ENCODE peak calls at places on chromosome 14, in six cellular contexts. One of them, this sample, is unnamed.

GRCh38 chr14:80388980-80389711 is 177.8 kb upstream of the DIO2 start:
- DNase-seq in neural crest cell: no peak
- DNase-seq in adrenal gland: no peak
- DNase-seq in heart left ventricle: no peak
- DNase-seq in HL-60: no peak
- DNase-seq in fibroblast of pulmonary artery: peak; percentile 83
- DNase-seq in this sample: no peak

GRCh38 chr14:55416866-55417265 is 5.2 kb upstream of the ATG14 start:
- DNase-seq in neural crest cell: no peak
- DNase-seq in adrenal gland: no peak
- DNase-seq in heart left ventricle: no peak
- DNase-seq in HL-60: no peak
- DNase-seq in fibroblast of pulmonary artery: peak; percentile 22
- DNase-seq in this sample: peak; percentile 14

GRCh38 chr14:55048900-55049437 is 2.5 kb upstream of the MAPK1IP1L start:
- DNase-seq in neural crest cell: no peak
- DNase-seq in adrenal gland: no peak
- DNase-seq in heart left ventricle: no peak
- DNase-seq in HL-60: no peak
- DNase-seq in fibroblast of pulmonary artery: no peak
- DNase-seq in this sample: no peak

GRCh38 chr14:102184678-102185040 is 45.0 kb downstream of the WDR20 start:
- DNase-seq in neural crest cell: no peak
- DNase-seq in adrenal gland: no peak
- DNase-seq in heart left ventricle: no peak
- DNase-seq in HL-60: no peak
- DNase-seq in fibroblast of pulmonary artery: no peak
- DNase-seq in this sample: no peak

GRCh38 chr14:61257469-61258057 is 23.6 kb downstream of the TMEM30B start:
- DNase-seq in neural crest cell: no peak
- DNase-seq in adrenal gland: no peak
- DNase-seq in heart left ventricle: no peak
- DNase-seq in HL-60: no peak
- DNase-seq in fibroblast of pulmonary artery: no peak
- DNase-seq in this sample: no peak

GRCh38 chr14:49770212-49770817 is 2.4 kb downstream of the KLHDC2 start:
- DNase-seq in neural crest cell: no peak
- DNase-seq in adrenal gland: no peak
- DNase-seq in heart left ventricle: no peak
- DNase-seq in HL-60: no peak
- DNase-seq in fibroblast of pulmonary artery: no peak
- DNase-seq in this sample: no peak

GRCh38 chr14:30195946-30196345 is 268.3 kb upstream of the PRKD1 start:
- DNase-seq in neural crest cell: no peak
- DNase-seq in adrenal gland: no peak
- DNase-seq in heart left ventricle: no peak
- DNase-seq in HL-60: no peak
- DNase-seq in fibroblast of pulmonary artery: peak; percentile 42
- DNase-seq in this sample: no peak

GRCh38 chr14:91927216-91927615 is 20.3 kb downstream of the FBLN5 start:
- DNase-seq in neural crest cell: no peak
- DNase-seq in adrenal gland: no peak
- DNase-seq in heart left ventricle: no peak
- DNase-seq in HL-60: no peak
- DNase-seq in fibroblast of pulmonary artery: peak; percentile 17
- DNase-seq in this sample: no peak

GRCh38 chr14:89507521-89507920 is 90.5 kb upstream of the FOXN3 start:
- DNase-seq in neural crest cell: no peak
- DNase-seq in adrenal gland: no peak
- DNase-seq in heart left ventricle: no peak
- DNase-seq in HL-60: no peak
- DNase-seq in fibroblast of pulmonary artery: peak; percentile 63
- DNase-seq in this sample: no peak

GRCh38 chr14:61609885-61610284 is 85.4 kb upstream of the HIF1A start:
- DNase-seq in neural crest cell: no peak
- DNase-seq in adrenal gland: no peak
- DNase-seq in heart left ventricle: no peak
- DNase-seq in HL-60: no peak
- DNase-seq in fibroblast of pulmonary artery: peak; percentile 92
- DNase-seq in this sample: no peak

GRCh38 chr14:70133461-70133860 is 55.3 kb downstream of the SLC8A3 start:
- DNase-seq in neural crest cell: no peak
- DNase-seq in adrenal gland: no peak
- DNase-seq in heart left ventricle: no peak
- DNase-seq in HL-60: no peak
- DNase-seq in fibroblast of pulmonary artery: no peak
- DNase-seq in this sample: no peak

GRCh38 chr14:34701808-34702207 is 12.6 kb downstream of the CFL2 start:
- DNase-seq in neural crest cell: no peak
- DNase-seq in adrenal gland: no peak
- DNase-seq in heart left ventricle: no peak
- DNase-seq in HL-60: no peak
- DNase-seq in fibroblast of pulmonary artery: no peak
- DNase-seq in this sample: no peak

GRCh38 chr14:47207636-47208035 is 467.8 kb downstream of the MDGA2 start:
- DNase-seq in neural crest cell: no peak
- DNase-seq in adrenal gland: no peak
- DNase-seq in heart left ventricle: no peak
- DNase-seq in HL-60: no peak
- DNase-seq in fibroblast of pulmonary artery: no peak
- DNase-seq in this sample: no peak

GRCh38 chr14:80300351-80300750 is 89.0 kb upstream of the DIO2 start:
- DNase-seq in neural crest cell: no peak
- DNase-seq in adrenal gland: no peak
- DNase-seq in heart left ventricle: no peak
- DNase-seq in HL-60: no peak
- DNase-seq in fibroblast of pulmonary artery: peak; percentile 48
- DNase-seq in this sample: no peak

GRCh38 chr14:77498984-77499527 is 440 bp upstream of the ISM2 start:
- DNase-seq in neural crest cell: no peak
- DNase-seq in adrenal gland: no peak
- DNase-seq in heart left ventricle: no peak
- DNase-seq in HL-60: no peak
- DNase-seq in fibroblast of pulmonary artery: no peak
- DNase-seq in this sample: peak; percentile 62

GRCh38 chr14:69991422-69991821 is 112.2 kb downstream of the SMOC1 start:
- DNase-seq in neural crest cell: no peak
- DNase-seq in adrenal gland: no peak
- DNase-seq in heart left ventricle: no peak
- DNase-seq in HL-60: no peak
- DNase-seq in fibroblast of pulmonary artery: no peak
- DNase-seq in this sample: no peak

GRCh38 chr14:60738843-60739508 is 4.4 kb downstream of the MNAT1 start:
- DNase-seq in neural crest cell: no peak
- DNase-seq in adrenal gland: peak; percentile 35
- DNase-seq in heart left ventricle: no peak
- DNase-seq in HL-60: no peak
- DNase-seq in fibroblast of pulmonary artery: peak; percentile 26
- DNase-seq in this sample: no peak

GRCh38 chr14:80055912-80056801 is 155.1 kb downstream of the DIO2 start:
- DNase-seq in neural crest cell: peak; percentile 38
- DNase-seq in adrenal gland: peak; percentile 12
- DNase-seq in heart left ventricle: no peak
- DNase-seq in HL-60: no peak
- DNase-seq in fibroblast of pulmonary artery: peak; percentile 71
- DNase-seq in this sample: peak; percentile 6

GRCh38 chr14:61177279-61178225 is 103.6 kb downstream of the TMEM30B start:
- DNase-seq in neural crest cell: no peak
- DNase-seq in adrenal gland: no peak
- DNase-seq in heart left ventricle: no peak
- DNase-seq in HL-60: no peak
- DNase-seq in fibroblast of pulmonary artery: no peak
- DNase-seq in this sample: no peak

GRCh38 chr14:68871392-68871791 is 78.5 kb upstream of the ZFP36L1 start:
- DNase-seq in neural crest cell: no peak
- DNase-seq in adrenal gland: no peak
- DNase-seq in heart left ventricle: no peak
- DNase-seq in HL-60: no peak
- DNase-seq in fibroblast of pulmonary artery: no peak
- DNase-seq in this sample: no peak

GRCh38 chr14:105331575-105332351 is 17.2 kb downstream of the PACS2 start:
- DNase-seq in neural crest cell: no peak
- DNase-seq in adrenal gland: no peak
- DNase-seq in heart left ventricle: no peak
- DNase-seq in HL-60: no peak
- DNase-seq in fibroblast of pulmonary artery: no peak
- DNase-seq in this sample: no peak

GRCh38 chr14:21902561-21903199 is 229.1 kb upstream of the OR4E1 start:
- DNase-seq in neural crest cell: peak; percentile 32
- DNase-seq in adrenal gland: no peak
- DNase-seq in heart left ventricle: no peak
- DNase-seq in HL-60: no peak
- DNase-seq in fibroblast of pulmonary artery: no peak
- DNase-seq in this sample: no peak

GRCh38 chr14:101889898-101890297 is 74.5 kb upstream of the DYNC1H1 start:
- DNase-seq in neural crest cell: no peak
- DNase-seq in adrenal gland: no peak
- DNase-seq in heart left ventricle: no peak
- DNase-seq in HL-60: no peak
- DNase-seq in fibroblast of pulmonary artery: peak; percentile 25
- DNase-seq in this sample: no peak

GRCh38 chr14:77979666-77980351 is 179.9 kb downstream of the ADCK1 start:
- DNase-seq in neural crest cell: no peak
- DNase-seq in adrenal gland: no peak
- DNase-seq in heart left ventricle: no peak
- DNase-seq in HL-60: no peak
- DNase-seq in fibroblast of pulmonary artery: no peak
- DNase-seq in this sample: no peak

GRCh38 chr14:63642656-63643382 is 1.1 kb upstream of the WDR89 start:
- DNase-seq in neural crest cell: no peak
- DNase-seq in adrenal gland: no peak
- DNase-seq in heart left ventricle: no peak
- DNase-seq in HL-60: no peak
- DNase-seq in fibroblast of pulmonary artery: peak; percentile 11
- DNase-seq in this sample: no peak

GRCh38 chr14:64830961-64831360 is 48.7 kb downstream of the SPTB start:
- DNase-seq in neural crest cell: no peak
- DNase-seq in adrenal gland: no peak
- DNase-seq in heart left ventricle: no peak
- DNase-seq in HL-60: no peak
- DNase-seq in fibroblast of pulmonary artery: no peak
- DNase-seq in this sample: no peak

DNA sequence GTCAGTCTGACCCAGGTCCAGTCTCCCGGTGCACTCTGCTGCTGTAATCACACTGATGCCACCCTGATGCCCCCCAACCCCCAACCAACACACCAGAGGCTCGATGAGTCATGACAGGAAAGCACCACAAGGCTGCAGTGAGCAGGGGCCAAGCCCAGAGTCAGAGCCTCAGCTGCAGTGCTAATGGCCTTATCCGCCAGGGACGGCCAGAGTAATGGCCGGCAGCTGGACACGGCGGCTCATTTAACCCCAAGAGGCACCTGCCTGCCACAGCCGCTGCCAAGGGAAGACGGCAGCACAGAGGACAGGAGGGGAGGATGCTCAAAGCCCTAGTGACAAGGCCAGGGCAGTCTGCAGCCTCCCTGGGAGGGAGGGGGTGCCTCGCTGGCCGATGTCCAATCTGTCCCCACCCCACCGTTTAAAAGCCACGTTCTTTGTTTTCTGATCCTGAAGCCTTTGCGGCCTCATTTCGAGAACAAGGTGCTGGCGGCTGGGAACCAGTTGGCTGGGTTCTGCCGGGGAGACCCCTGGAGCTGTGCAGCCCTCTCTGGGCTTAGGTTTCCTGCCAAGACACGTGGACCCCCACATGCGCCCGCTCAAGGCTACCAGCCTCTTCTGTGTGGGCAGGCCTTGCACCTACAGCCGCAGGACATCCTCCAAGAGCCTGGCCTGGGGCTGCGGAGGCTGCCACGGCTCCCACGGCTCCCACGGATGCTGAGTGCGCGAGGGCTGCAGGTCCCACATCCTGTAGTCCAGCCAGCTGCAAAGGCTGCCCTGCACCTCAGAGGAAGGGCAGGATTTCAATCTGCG is 13.1 kb downstream of the CCDC85C start:
- DNase-seq in neural crest cell: no peak
- DNase-seq in adrenal gland: peak; percentile 91
- DNase-seq in heart left ventricle: no peak
- DNase-seq in HL-60: no peak
- DNase-seq in fibroblast of pulmonary artery: peak; percentile 37
- DNase-seq in this sample: no peak
- TF ChIP-seq CTCF in neural crest cell: no peak
- TF ChIP-seq CTCF in adrenal gland: no peak
- TF ChIP-seq CTCF in heart left ventricle: no peak
- TF ChIP-seq CTCF in HL-60: no peak
- TF ChIP-seq CTCF in fibroblast of pulmonary artery: no peak
- TF ChIP-seq CTCF in this sample: no peak

GRCh38 chr14:106826833-106827369 is 1300.5 kb downstream of the TMEM121 start:
- DNase-seq in neural crest cell: no peak
- DNase-seq in adrenal gland: no peak
- DNase-seq in heart left ventricle: no peak
- DNase-seq in HL-60: no peak
- DNase-seq in fibroblast of pulmonary artery: no peak
- DNase-seq in this sample: no peak

GRCh38 chr14:106831322-106831720 is 1304.9 kb downstream of the TMEM121 start:
- DNase-seq in neural crest cell: no peak
- DNase-seq in adrenal gland: peak; percentile 15
- DNase-seq in heart left ventricle: no peak
- DNase-seq in HL-60: no peak
- DNase-seq in fibroblast of pulmonary artery: no peak
- DNase-seq in this sample: peak; percentile 54
- TF ChIP-seq CTCF in neural crest cell: no peak
- TF ChIP-seq CTCF in adrenal gland: peak; percentile 17
- TF ChIP-seq CTCF in heart left ventricle: peak; percentile 23
- TF ChIP-seq CTCF in HL-60: peak; percentile 35
- TF ChIP-seq CTCF in fibroblast of pulmonary artery: no peak
- TF ChIP-seq CTCF in this sample: peak; percentile 92

DNA sequence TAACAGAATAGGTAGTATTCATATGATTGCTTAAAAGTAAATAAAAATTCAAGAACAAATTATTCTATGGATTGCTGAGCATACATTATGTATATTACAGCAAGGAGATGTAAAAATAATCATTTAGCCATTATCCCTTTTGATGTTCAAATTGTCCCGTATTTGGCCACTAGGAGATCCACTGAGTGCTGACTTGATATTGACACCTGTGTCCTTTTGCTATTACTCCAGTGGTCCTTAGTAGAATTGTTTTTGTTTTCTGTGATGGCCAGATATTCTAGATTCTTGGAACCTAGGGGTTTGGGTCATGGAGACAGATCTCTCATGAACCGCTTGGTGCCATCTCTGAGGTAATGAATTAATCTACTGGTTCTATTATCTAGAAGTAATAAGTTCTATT is 16.8 kb downstream of the ERO1A start:
- DNase-seq in neural crest cell: no peak
- DNase-seq in adrenal gland: no peak
- DNase-seq in heart left ventricle: no peak
- DNase-seq in HL-60: no peak
- DNase-seq in fibroblast of pulmonary artery: no peak
- DNase-seq in this sample: no peak
- TF ChIP-seq CTCF in neural crest cell: peak; percentile 61
- TF ChIP-seq CTCF in adrenal gland: peak; percentile 15
- TF ChIP-seq CTCF in heart left ventricle: no peak
- TF ChIP-seq CTCF in HL-60: no peak
- TF ChIP-seq CTCF in fibroblast of pulmonary artery: peak; percentile 32
- TF ChIP-seq CTCF in this sample: peak; percentile 6

GRCh38 chr14:36525746-36526099 is 5.7 kb upstream of the NKX2-1 start:
- DNase-seq in neural crest cell: no peak
- DNase-seq in adrenal gland: no peak
- DNase-seq in heart left ventricle: no peak
- DNase-seq in HL-60: no peak
- DNase-seq in fibroblast of pulmonary artery: no peak
- DNase-seq in this sample: no peak
- TF ChIP-seq CTCF in neural crest cell: no peak
- TF ChIP-seq CTCF in adrenal gland: no peak
- TF ChIP-seq CTCF in heart left ventricle: no peak
- TF ChIP-seq CTCF in HL-60: no peak
- TF ChIP-seq CTCF in fibroblast of pulmonary artery: no peak
- TF ChIP-seq CTCF in this sample: no peak